ENCODE peak calls at places on chromosomes 1 and 21, in five cellular contexts. Y, J, N, I and H are unnamed samples.

GRCh38 chr1:186950547-186950946 is 121.8 kb downstream of the PLA2G4A start:
- DNase-seq in N (no peak), Y (no peak), I (no peak), J (no peak), H (no peak)

GRCh38 chr1:6350416-6351088 is 43.0 kb downstream of the ACOT7 start:
- DNase-seq in N (no peak), I (peak), Y (no peak), J (peak), H (peak)

GRCh38 chr21:41443562-41443961 is 17.5 kb downstream of the MX1 start:
- DNase-seq in I (no peak), N (no peak), J (no peak), Y (no peak), H (no peak)

GRCh38 chr1:6239213-6239752 is 3.5 kb upstream of the ICMT start:
- DNase-seq in I (no peak), J (no peak), N (no peak), Y (no peak), H (no peak)

GRCh38 chr1:34358636-34359035 is 181.9 kb downstream of the C1orf94 start:
- DNase-seq in N (no peak), Y (no peak), I (no peak), J (no peak), H (no peak)

GRCh38 chr1:43566382-43567035 is 35.8 kb downstream of the PTPRF start:
- DNase-seq in J (no peak), Y (no peak), I (no peak), N (no peak), H (peak)

GRCh38 chr1:158716335-158716734 is 4.2 kb downstream of the OR6K3 start:
- DNase-seq in Y (no peak), N (no peak), I (no peak), J (no peak), H (no peak)

GRCh38 chr1:206905295-206906164 is 8.3 kb downstream of the IL24 start:
- DNase-seq in J (no peak), I (no peak), Y (no peak), N (no peak), H (no peak)

GRCh38 chr1:156859523-156860112 is 701 bp upstream of the INSRR start:
- DNase-seq in Y (no peak), N (peak), I (no peak), J (no peak), H (no peak)

GRCh38 chr1:162016616-162017015 is 7.1 kb downstream of the OLFML2B start:
- DNase-seq in I (no peak), Y (no peak), J (no peak), N (no peak), H (no peak)

GRCh38 chr1:8394456-8395321 is 76.8 kb downstream of the SLC45A1 start:
- DNase-seq in I (no peak), J (no peak), Y (peak), N (peak), H (no peak)

GRCh38 chr1:97482022-97482421 is 438.8 kb downstream of the DPYD start:
- DNase-seq in J (no peak), I (no peak), N (no peak), Y (no peak), H (no peak)

GRCh38 chr1:30135729-30136128 is 587.7 kb downstream of the MATN1 start:
- DNase-seq in Y (no peak), J (no peak), I (no peak), N (no peak), H (no peak)